ENCODE peak calls at places on chromosomes 1 and 21, in four cellular contexts. D is fibroblast of lung, P is IMR-90, Z is OCI-LY7. S is an unnamed sample. For H3K4me1 and H4K20me1, the result is how much of the 10 kb centered on the place peaks cover.

GRCh38 chr1:32249831-32250525 is 1.1 kb upstream of the LCK start:
- DNase-seq in Z (peak), P (peak), D (no peak), S (no peak)

GRCh38 chr1:59332983-59333382 is 36.1 kb downstream of the FGGY start:
- DNase-seq in D (peak), Z (no peak), P (peak), S (no peak)

GRCh38 chr1:153616144-153616884 is at the start of gene S100A14:
- DNase-seq in D (no peak), P (no peak), Z (no peak), S (no peak)

GRCh38 chr1:53293123-53293522 is 34.7 kb downstream of the LRP8 start:
- DNase-seq in D (peak), P (no peak), Z (no peak), S (no peak)

GRCh38 chr1:36384542-36385409 is 948 bp downstream of the STK40 start:
- DNase-seq in D (peak), P (no peak), Z (peak), S (no peak)

GRCh38 chr1:222627232-222627631 is 9.3 kb downstream of the MIA3 start:
- DNase-seq in D (no peak), Z (no peak), P (peak), S (peak)

GRCh38 chr1:36369472-36369871 is 16.3 kb downstream of the STK40 start:
- DNase-seq in P (no peak), Z (no peak), D (no peak), S (peak)

GRCh38 chr1:14095001-14095400 is 395.0 kb downstream of the PRDM2 start:
- DNase-seq in D (peak), Z (peak), P (no peak), S (peak)

GRCh38 chr21:43874085-43874785 is 9.2 kb downstream of the AGPAT3 start:
- DNase-seq in P (no peak), Z (no peak), D (no peak), S (peak)

GRCh38 chr1:83764209-83764608 is 234.7 kb downstream of the TTLL7 start:
- DNase-seq in D (no peak), Z (peak), P (no peak), S (no peak)

GRCh38 chr1:93844262-93845045 is 34.6 kb downstream of the DNTTIP2 start:
- DNase-seq in D (peak), Z (peak), P (peak), S (peak)

GRCh38 chr21:32372755-32373154 is 20.1 kb downstream of the URB1 start:
- DNase-seq in P (peak), D (peak), Z (no peak), S (no peak)

GRCh38 chr1:77889240-77889637 is 815 bp downstream of the NEXN start:
- DNase-seq in D (peak), Z (no peak), P (peak), S (peak)

DNA sequence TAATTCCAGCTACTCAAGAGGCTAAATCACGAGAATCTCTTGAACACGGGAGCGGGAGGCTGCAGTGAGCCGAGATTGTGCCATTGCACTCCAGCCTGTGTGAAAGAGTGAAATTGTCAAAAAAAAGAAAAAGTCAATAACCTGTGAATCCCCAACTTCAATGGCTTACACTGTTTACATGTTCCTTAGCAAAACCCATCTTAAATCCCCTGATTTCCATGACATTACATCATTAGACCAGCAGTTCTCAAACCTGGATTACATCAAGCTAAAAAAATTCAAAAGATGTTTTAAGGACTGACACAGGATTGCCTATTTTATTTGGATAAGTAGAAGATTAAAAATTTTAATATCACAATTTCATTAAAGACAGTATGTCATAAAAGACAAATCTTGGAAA is 12.4 kb downstream of the GPBP1L1 start:
- DNase-seq in P (peak), Z (no peak), D (peak), S (peak)
- H3K4me1 ChIP-seq in P (under half), Z (under half), D (under half), S (under half)

GRCh38 chr1:228175316-228176023 is 9.9 kb downstream of the IBA57 start:
- DNase-seq in D (no peak), Z (no peak), P (no peak), S (no peak)

GRCh38 chr1:228177936-228178710 is 12.5 kb downstream of the IBA57 start:
- DNase-seq in D (no peak), Z (no peak), P (no peak), S (no peak)

GRCh38 chr1:228176461-228177182 is 11.0 kb downstream of the IBA57 start:
- DNase-seq in D (no peak), P (no peak), Z (no peak), S (peak)

GRCh38 chr1:228176024-228176395 is 10.4 kb downstream of the IBA57 start:
- DNase-seq in Z (no peak), D (no peak), P (no peak), S (no peak)

GRCh38 chr1:228177183-228177475 is 11.5 kb downstream of the IBA57 start:
- DNase-seq in D (no peak), Z (no peak), P (no peak), S (no peak)
- H4K20me1 ChIP-seq in D (under half), Z (under half), P (under half), S (under half)

GRCh38 chr1:43976045-43976444 is 1.3 kb downstream of the ATP6V0B start:
- DNase-seq in P (no peak), D (no peak), Z (no peak), S (peak)
- H3K4me1 ChIP-seq in P (under half), D (under half), Z (under half), S (under half)

DNA sequence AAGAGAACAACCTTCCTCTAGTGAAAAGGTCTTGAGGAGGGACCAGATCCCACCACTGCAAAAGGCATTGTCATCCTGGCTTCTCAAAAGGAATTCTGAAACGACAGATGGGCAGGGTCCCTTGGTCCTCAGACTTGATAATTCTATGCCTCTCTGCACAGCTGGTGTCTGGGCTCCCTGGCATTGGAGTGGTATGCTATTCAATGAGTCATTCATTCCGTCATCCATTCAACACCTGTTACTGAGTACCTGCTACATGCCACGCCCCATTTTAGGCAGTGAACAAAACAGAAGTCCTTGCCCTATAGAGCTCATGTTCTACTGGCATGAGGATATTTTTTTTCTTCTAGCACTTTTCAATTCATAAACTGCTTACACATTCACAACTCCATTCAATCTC is 45.8 kb upstream of the HMGB4 start:
- DNase-seq in P (no peak), Z (no peak), D (no peak), S (no peak)
- H4K20me1 ChIP-seq in P (under half), Z (under half), D (under half), S (under half)

DNA sequence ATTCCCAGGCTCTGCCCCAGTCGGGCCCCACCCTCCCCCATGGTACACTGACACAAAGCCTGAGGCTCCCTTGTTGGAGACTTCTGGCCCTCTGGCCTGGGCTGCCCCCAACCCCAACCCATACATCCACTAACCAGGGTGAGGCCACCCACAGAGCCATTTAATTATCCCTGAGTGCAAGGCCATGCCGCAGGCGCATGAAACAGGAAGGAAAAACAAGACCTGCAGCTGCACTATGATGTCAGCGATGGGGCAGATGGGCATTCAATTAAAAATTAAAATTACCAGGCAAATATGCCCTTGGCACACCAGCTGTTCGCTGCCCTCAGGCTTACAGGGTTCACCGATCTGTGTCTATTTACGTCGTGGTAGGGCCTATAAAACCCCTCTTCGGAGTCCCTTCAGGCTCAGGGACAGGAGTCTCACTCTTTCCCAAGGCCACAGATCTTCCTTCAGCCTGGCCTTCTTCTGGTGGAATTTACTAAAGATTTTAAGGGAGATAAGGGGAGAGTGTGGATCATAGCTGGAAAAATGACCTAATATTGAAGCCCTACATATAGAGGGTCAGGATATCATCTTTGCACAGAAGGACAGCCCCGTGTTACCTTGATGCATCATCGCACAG is 29.6 kb upstream of the RGS16 start:
- DNase-seq in Z (peak), D (no peak), P (no peak), S (no peak)
- H3K4me1 ChIP-seq in Z (half or more), D (under half), P (under half), S (under half)

GRCh38 chr1:26233903-26234643 is at the start of gene CEP85:
- DNase-seq in P (peak), D (peak), Z (peak), S (peak)

GRCh38 chr1:26237230-26237966 is 3.4 kb downstream of the CEP85 start:
- DNase-seq in P (peak), D (peak), Z (no peak), S (peak)

GRCh38 chr1:26239936-26240335 is 5.9 kb downstream of the CEP85 start:
- DNase-seq in D (no peak), P (peak), Z (no peak), S (peak)

DNA sequence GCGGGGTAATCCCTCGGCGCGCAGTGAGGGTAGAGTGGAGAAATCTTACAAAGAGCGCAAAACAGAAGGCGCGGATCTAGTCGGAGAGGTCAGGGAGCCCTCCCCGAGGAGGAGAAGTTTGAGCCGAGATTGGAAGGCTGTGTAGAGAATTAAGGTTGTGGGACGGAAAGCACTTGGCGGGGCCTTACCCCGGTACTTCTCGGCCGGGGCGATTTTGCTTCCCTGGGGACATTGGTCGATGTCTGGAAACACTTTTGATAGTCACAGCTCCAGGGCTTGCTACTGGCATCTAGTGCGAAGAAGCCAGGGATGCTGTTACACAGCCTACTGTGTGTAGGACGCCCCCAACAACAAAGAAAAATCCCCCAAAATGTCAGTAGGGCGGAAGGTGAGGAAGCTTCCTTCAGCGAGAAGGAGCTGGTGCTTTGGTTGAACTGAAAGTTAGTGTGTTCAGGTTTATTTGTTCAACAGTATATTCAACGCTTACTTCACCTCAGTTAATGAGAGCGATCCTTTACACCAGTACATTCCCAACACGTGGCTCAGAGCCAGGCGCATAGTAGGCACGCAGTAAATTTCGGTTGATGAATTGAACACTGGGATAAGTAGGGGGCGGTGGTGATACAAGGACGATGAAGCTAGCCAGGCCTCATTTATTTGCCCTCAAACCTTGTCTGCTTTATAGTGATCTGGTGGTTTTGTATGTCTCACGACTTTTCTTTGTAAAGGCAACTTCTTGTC is 814 bp downstream of the CEP85 start:
- DNase-seq in Z (peak), P (peak), D (peak), S (peak)
- H4K20me1 ChIP-seq in Z (under half), P (under half), D (under half), S (under half)

DNA sequence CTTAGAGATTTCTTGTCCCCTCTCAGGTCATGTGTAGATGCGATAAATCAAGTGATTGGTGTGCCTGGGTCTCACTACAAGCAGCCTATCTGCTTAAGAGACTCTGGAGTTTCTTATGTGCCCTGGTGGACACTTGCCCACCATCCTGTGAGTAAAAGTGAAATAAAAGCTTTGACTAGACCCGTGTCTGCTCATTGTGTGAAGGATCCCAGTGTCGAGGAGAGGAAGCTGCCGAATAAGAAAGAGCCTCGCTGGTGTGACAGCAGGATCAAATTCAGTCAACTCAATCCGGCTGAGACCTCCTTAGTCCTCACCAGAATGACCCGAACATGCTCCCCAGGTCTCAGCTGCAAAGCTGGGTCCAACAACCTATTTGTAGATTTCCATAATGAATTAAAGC is 14.8 kb downstream of the CD2 start:
- DNase-seq in Z (peak), P (no peak), D (no peak), S (no peak)
- H3K4me1 ChIP-seq in Z (under half), P (under half), D (under half), S (under half)

DNA sequence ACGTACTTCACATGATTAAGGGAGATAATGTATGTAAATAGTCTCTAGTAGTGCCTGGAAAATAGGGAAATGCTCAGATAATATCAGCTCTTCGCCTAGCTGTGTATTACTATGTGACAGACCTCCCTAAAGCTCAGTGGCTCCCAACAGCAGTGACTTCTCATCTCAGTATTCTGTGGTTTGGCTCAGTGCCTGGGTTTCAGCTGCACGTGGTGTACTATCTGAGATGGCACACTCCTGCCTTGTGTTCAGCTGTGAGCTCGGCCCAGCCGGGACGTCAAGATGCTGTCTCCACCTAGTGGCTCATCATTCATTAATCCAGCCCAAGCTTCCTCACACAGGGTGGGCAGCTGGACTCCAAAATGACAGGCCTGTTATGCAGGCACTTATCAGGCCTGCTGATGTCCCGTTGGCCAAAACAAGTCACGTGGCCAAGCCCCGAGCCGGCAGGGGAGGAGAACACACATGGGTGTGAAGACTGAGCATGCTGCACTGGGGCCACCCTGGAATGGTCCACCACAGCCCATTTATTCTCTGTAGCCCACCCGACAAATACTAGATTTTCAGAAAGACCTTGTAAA is 17.8 kb downstream of the SLFNL1 start:
- DNase-seq in P (peak), D (peak), Z (peak), S (peak)
- H4K20me1 ChIP-seq in P (under half), D (under half), Z (under half), S (under half)

S was measured in osteoblast.